ENCODE peak calls at places on chromosomes 5 and 9, in seven cellular contexts. One of them, this sample, is unnamed.
A peak's percentile ranks its signal among the peaks of the same experiment; 100 is the strongest.

GRCh38 chr5:162393555-162393954 is 326.0 kb downstream of the GABRG2 start:
- DNase-seq in GM20000: no peak
- DNase-seq in activated T-cell treated with anti-CD3 and anti-CD28 coated beads, Interleukin-2, amount 50 U/mL, for 48 hours: no peak
- DNase-seq in COR-L47: no peak
- DNase-seq in RPMI8226: no peak
- DNase-seq in NCI-H524 treated with DMSO at 0.1 percent for 48 hours: no peak
- DNase-seq in foreskin keratinocyte: no peak
- DNase-seq in this sample: no peak

GRCh38 chr5:136133416-136134383 is 1.1 kb downstream of the SMAD5 start:
- DNase-seq in GM20000: peak; percentile 42
- DNase-seq in activated T-cell treated with anti-CD3 and anti-CD28 coated beads, Interleukin-2, amount 50 U/mL, for 48 hours: peak; percentile 32
- DNase-seq in COR-L47: no peak
- DNase-seq in RPMI8226: peak; percentile 54
- DNase-seq in NCI-H524 treated with DMSO at 0.1 percent for 48 hours: peak; percentile 52
- DNase-seq in foreskin keratinocyte: no peak
- DNase-seq in this sample: no peak

GRCh38 chr9:97985058-97985861 is 2.1 kb downstream of the ANP32B start:
- DNase-seq in GM20000: no peak
- DNase-seq in activated T-cell treated with anti-CD3 and anti-CD28 coated beads, Interleukin-2, amount 50 U/mL, for 48 hours: no peak
- DNase-seq in COR-L47: peak; percentile 53
- DNase-seq in RPMI8226: peak; percentile 60
- DNase-seq in NCI-H524 treated with DMSO at 0.1 percent for 48 hours: no peak
- DNase-seq in foreskin keratinocyte: no peak
- DNase-seq in this sample: no peak

GRCh38 chr9:38318755-38319495 is 73.6 kb upstream of the ALDH1B1 start:
- DNase-seq in GM20000: peak; percentile 71
- DNase-seq in activated T-cell treated with anti-CD3 and anti-CD28 coated beads, Interleukin-2, amount 50 U/mL, for 48 hours: no peak
- DNase-seq in COR-L47: no peak
- DNase-seq in RPMI8226: peak; percentile 35
- DNase-seq in NCI-H524 treated with DMSO at 0.1 percent for 48 hours: no peak
- DNase-seq in foreskin keratinocyte: peak; percentile 69
- DNase-seq in this sample: no peak

GRCh38 chr9:135604437-135605237 is 34.7 kb downstream of the GLT6D1 start:
- DNase-seq in GM20000: no peak
- DNase-seq in activated T-cell treated with anti-CD3 and anti-CD28 coated beads, Interleukin-2, amount 50 U/mL, for 48 hours: peak; percentile 9
- DNase-seq in COR-L47: no peak
- DNase-seq in RPMI8226: no peak
- DNase-seq in NCI-H524 treated with DMSO at 0.1 percent for 48 hours: no peak
- DNase-seq in foreskin keratinocyte: no peak
- DNase-seq in this sample: no peak

GRCh38 chr5:128099944-128100343 is 16.4 kb downstream of the SLC12A2 start:
- DNase-seq in GM20000: no peak
- DNase-seq in activated T-cell treated with anti-CD3 and anti-CD28 coated beads, Interleukin-2, amount 50 U/mL, for 48 hours: no peak
- DNase-seq in COR-L47: no peak
- DNase-seq in RPMI8226: no peak
- DNase-seq in NCI-H524 treated with DMSO at 0.1 percent for 48 hours: no peak
- DNase-seq in foreskin keratinocyte: no peak
- DNase-seq in this sample: no peak

GRCh38 chr9:136629879-136630661 is 32.6 kb upstream of the EGFL7 start:
- DNase-seq in GM20000: peak; percentile 85
- DNase-seq in activated T-cell treated with anti-CD3 and anti-CD28 coated beads, Interleukin-2, amount 50 U/mL, for 48 hours: peak; percentile 77
- DNase-seq in COR-L47: peak; percentile 60
- DNase-seq in RPMI8226: peak; percentile 79
- DNase-seq in NCI-H524 treated with DMSO at 0.1 percent for 48 hours: no peak
- DNase-seq in foreskin keratinocyte: no peak
- DNase-seq in this sample: no peak

GRCh38 chr5:76332102-76332501 is 71.0 kb upstream of the IQGAP2 start:
- DNase-seq in GM20000: no peak
- DNase-seq in activated T-cell treated with anti-CD3 and anti-CD28 coated beads, Interleukin-2, amount 50 U/mL, for 48 hours: no peak
- DNase-seq in COR-L47: no peak
- DNase-seq in RPMI8226: no peak
- DNase-seq in NCI-H524 treated with DMSO at 0.1 percent for 48 hours: no peak
- DNase-seq in foreskin keratinocyte: no peak
- DNase-seq in this sample: no peak

GRCh38 chr5:9543266-9543925 is 2.5 kb downstream of the SEMA5A start:
- DNase-seq in GM20000: no peak
- DNase-seq in activated T-cell treated with anti-CD3 and anti-CD28 coated beads, Interleukin-2, amount 50 U/mL, for 48 hours: no peak
- DNase-seq in COR-L47: no peak
- DNase-seq in RPMI8226: no peak
- DNase-seq in NCI-H524 treated with DMSO at 0.1 percent for 48 hours: no peak
- DNase-seq in foreskin keratinocyte: no peak
- DNase-seq in this sample: no peak

GRCh38 chr9:16515879-16516289 is 354.6 kb downstream of the BNC2 start:
- DNase-seq in GM20000: no peak
- DNase-seq in activated T-cell treated with anti-CD3 and anti-CD28 coated beads, Interleukin-2, amount 50 U/mL, for 48 hours: no peak
- DNase-seq in COR-L47: no peak
- DNase-seq in RPMI8226: no peak
- DNase-seq in NCI-H524 treated with DMSO at 0.1 percent for 48 hours: no peak
- DNase-seq in foreskin keratinocyte: no peak
- DNase-seq in this sample: no peak

GRCh38 chr5:1110260-1110929 is 1.5 kb downstream of the SLC12A7 start:
- DNase-seq in GM20000: no peak
- DNase-seq in activated T-cell treated with anti-CD3 and anti-CD28 coated beads, Interleukin-2, amount 50 U/mL, for 48 hours: no peak
- DNase-seq in COR-L47: no peak
- DNase-seq in RPMI8226: no peak
- DNase-seq in NCI-H524 treated with DMSO at 0.1 percent for 48 hours: no peak
- DNase-seq in foreskin keratinocyte: no peak
- DNase-seq in this sample: no peak

GRCh38 chr9:96376926-96377874 is 6.3 kb downstream of the SLC35D2 start:
- DNase-seq in GM20000: no peak
- DNase-seq in activated T-cell treated with anti-CD3 and anti-CD28 coated beads, Interleukin-2, amount 50 U/mL, for 48 hours: no peak
- DNase-seq in COR-L47: no peak
- DNase-seq in RPMI8226: no peak
- DNase-seq in NCI-H524 treated with DMSO at 0.1 percent for 48 hours: no peak
- DNase-seq in foreskin keratinocyte: peak; percentile 19
- DNase-seq in this sample: no peak

GRCh38 chr5:33415811-33416354 is 24.9 kb upstream of the TARS1 start:
- DNase-seq in GM20000: no peak
- DNase-seq in activated T-cell treated with anti-CD3 and anti-CD28 coated beads, Interleukin-2, amount 50 U/mL, for 48 hours: no peak
- DNase-seq in COR-L47: no peak
- DNase-seq in RPMI8226: no peak
- DNase-seq in NCI-H524 treated with DMSO at 0.1 percent for 48 hours: no peak
- DNase-seq in foreskin keratinocyte: no peak
- DNase-seq in this sample: no peak

GRCh38 chr9:113579270-113580040 is 115.9 kb downstream of the RGS3 start:
- DNase-seq in GM20000: peak; percentile 64
- DNase-seq in activated T-cell treated with anti-CD3 and anti-CD28 coated beads, Interleukin-2, amount 50 U/mL, for 48 hours: peak; percentile 36
- DNase-seq in COR-L47: no peak
- DNase-seq in RPMI8226: peak; percentile 72
- DNase-seq in NCI-H524 treated with DMSO at 0.1 percent for 48 hours: peak; percentile 11
- DNase-seq in foreskin keratinocyte: no peak
- DNase-seq in this sample: no peak

GRCh38 chr5:73437126-73438047 is 11.2 kb downstream of the FOXD1 start:
- DNase-seq in GM20000: peak; percentile 64
- DNase-seq in activated T-cell treated with anti-CD3 and anti-CD28 coated beads, Interleukin-2, amount 50 U/mL, for 48 hours: peak; percentile 44
- DNase-seq in COR-L47: no peak
- DNase-seq in RPMI8226: peak; percentile 40
- DNase-seq in NCI-H524 treated with DMSO at 0.1 percent for 48 hours: no peak
- DNase-seq in foreskin keratinocyte: no peak
- DNase-seq in this sample: no peak

GRCh38 chr5:172849636-172850453 is 15.8 kb downstream of the ERGIC1 start:
- DNase-seq in GM20000: peak; percentile 41
- DNase-seq in activated T-cell treated with anti-CD3 and anti-CD28 coated beads, Interleukin-2, amount 50 U/mL, for 48 hours: no peak
- DNase-seq in COR-L47: no peak
- DNase-seq in RPMI8226: no peak
- DNase-seq in NCI-H524 treated with DMSO at 0.1 percent for 48 hours: no peak
- DNase-seq in foreskin keratinocyte: no peak
- DNase-seq in this sample: no peak

GRCh38 chr5:177457239-177458121 is 10.9 kb downstream of the PRR7 start:
- DNase-seq in GM20000: peak; percentile 94
- DNase-seq in activated T-cell treated with anti-CD3 and anti-CD28 coated beads, Interleukin-2, amount 50 U/mL, for 48 hours: peak; percentile 80
- DNase-seq in COR-L47: peak; percentile 96
- DNase-seq in RPMI8226: peak; percentile 92
- DNase-seq in NCI-H524 treated with DMSO at 0.1 percent for 48 hours: peak; percentile 45
- DNase-seq in foreskin keratinocyte: peak; percentile 80
- DNase-seq in this sample: peak; percentile 59